ENCODE peak calls at places on chromosomes 16 and 17, in nine cellular contexts. R is uterus, A is tibial artery, F is fibroblast of lung, T is aorta, E is H9, H is prostate gland, Y is cardiac muscle cell, Z is ovary. I is an unnamed sample.
A peak's percentile ranks its signal among the peaks of the same experiment; 100 is the strongest.

GRCh38 chr16:52466998-52467397 is 79.9 kb downstream of the TOX3 start:
- DNase-seq in Y (no peak), Z (no peak), A (no peak), T (no peak), H (no peak), F (no peak), R (no peak), E (no peak), I (no peak)

GRCh38 chr17:3944485-3945388 is 19.5 kb downstream of the ATP2A3 start:
- DNase-seq in F (peak; percentile 41), T (no peak), E (peak; percentile 91), H (peak; percentile 54), R (peak; percentile 51), Y (peak; percentile 92), Z (peak; percentile 85), A (peak; percentile 49), I (peak; percentile 53)

GRCh38 chr16:280005-280421 is 378 bp upstream of the ARHGDIG start:
- DNase-seq in R (no peak), T (no peak), Z (no peak), E (no peak), Y (peak; percentile 52), A (no peak), H (no peak), F (no peak), I (no peak)

GRCh38 chr17:2087597-2088211 is 32.8 kb downstream of the HIC1 start:
- DNase-seq in T (peak; percentile 84), R (peak; percentile 61), H (no peak), Y (no peak), A (peak; percentile 62), E (no peak), Z (no peak), F (peak; percentile 63), I (no peak)

GRCh38 chr17:60750645-60751044 is 73.0 kb downstream of the BCAS3 start:
- DNase-seq in E (no peak), H (no peak), A (no peak), F (no peak), T (no peak), Y (no peak), R (no peak), Z (no peak), I (no peak)

GRCh38 chr16:1762879-1763520 is 8.3 kb downstream of the NME3 start:
- DNase-seq in H (no peak), Z (peak; percentile 37), E (peak; percentile 45), F (no peak), A (no peak), Y (no peak), R (no peak), T (no peak), I (peak; percentile 19)

GRCh38 chr17:48179071-48179945 is 71.7 kb downstream of the SNX11 start:
- DNase-seq in H (no peak), R (no peak), F (peak; percentile 68), Z (no peak), E (no peak), A (no peak), Y (no peak), T (no peak), I (no peak)

GRCh38 chr17:29686998-29687397 is 64.3 kb upstream of the CORO6 start:
- DNase-seq in H (no peak), Y (no peak), Z (no peak), T (no peak), F (no peak), A (peak; percentile 33), R (no peak), E (no peak), I (no peak)

GRCh38 chr17:37405955-37406634 is 541 bp downstream of the ACACA start:
- DNase-seq in F (peak; percentile 13), E (no peak), A (no peak), Y (no peak), Z (no peak), T (no peak), R (no peak), H (no peak), I (no peak)

GRCh38 chr16:56657555-56658430 is at the start of gene MT1F:
- DNase-seq in H (peak; percentile 96), R (peak; percentile 55), A (peak; percentile 73), Z (peak; percentile 61), E (peak; percentile 96), Y (peak; percentile 28), F (peak; percentile 7), T (peak; percentile 85), I (peak; percentile 73)

DNA sequence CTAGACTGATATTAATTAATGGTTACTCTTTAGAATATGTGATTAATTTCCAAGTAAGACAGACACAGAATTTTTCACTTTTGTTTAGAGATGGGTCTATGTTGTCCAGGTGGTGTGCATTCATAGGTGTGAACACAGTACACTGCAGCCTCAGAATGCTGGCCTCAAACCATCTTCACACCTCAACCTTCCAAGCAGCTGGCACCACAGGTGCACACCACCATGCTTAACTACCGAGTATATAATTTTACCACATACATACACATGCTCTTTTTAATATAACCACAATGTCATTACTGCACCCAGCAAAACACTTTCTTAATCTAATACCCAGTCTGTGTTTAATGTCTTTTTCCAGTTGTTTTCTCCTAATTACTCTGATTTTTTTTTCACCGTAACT is 23.9 kb downstream of the N4BP1 start:
- DNase-seq in H (no peak), R (no peak), F (no peak), A (no peak), T (no peak), Y (no peak), Z (no peak), E (no peak), I (no peak)
- H3K27ac ChIP-seq in H (no peak overlapping the region), R (no peak overlapping the region), F (no peak overlapping the region), A (no peak overlapping the region), T (no peak overlapping the region), Y (no peak overlapping the region), Z (no peak overlapping the region), E (no peak overlapping the region), I (no peak overlapping the region)

DNA sequence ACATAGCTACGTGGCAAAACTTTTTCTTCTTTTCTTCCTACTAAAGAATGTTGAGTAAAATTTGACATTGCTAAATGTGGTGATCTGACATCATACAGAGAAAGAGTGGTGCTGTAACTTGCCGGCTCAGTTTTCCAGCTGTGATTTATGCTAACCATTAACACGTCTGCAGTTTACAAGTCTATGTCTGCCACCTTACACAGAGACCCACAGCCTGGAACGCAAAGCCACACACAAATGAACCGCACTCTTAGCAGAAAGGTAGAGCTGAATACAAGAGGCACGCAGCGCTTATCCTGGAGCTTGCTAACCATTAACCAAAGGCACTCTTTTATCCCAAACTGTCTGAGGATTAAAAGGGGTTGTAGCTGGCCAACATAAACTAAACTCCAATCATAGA is 31.9 kb downstream of the CACNG1 start:
- DNase-seq in R (no peak), Z (no peak), A (no peak), F (no peak), T (no peak), Y (no peak), E (no peak), H (no peak), I (no peak)
- H3K27ac ChIP-seq in R (no peak overlapping the region), Z (no peak overlapping the region), A (no peak overlapping the region), F (no peak overlapping the region), T (no peak overlapping the region), Y (no peak overlapping the region), E (no peak overlapping the region), H (no peak overlapping the region), I (no peak overlapping the region)

DNA sequence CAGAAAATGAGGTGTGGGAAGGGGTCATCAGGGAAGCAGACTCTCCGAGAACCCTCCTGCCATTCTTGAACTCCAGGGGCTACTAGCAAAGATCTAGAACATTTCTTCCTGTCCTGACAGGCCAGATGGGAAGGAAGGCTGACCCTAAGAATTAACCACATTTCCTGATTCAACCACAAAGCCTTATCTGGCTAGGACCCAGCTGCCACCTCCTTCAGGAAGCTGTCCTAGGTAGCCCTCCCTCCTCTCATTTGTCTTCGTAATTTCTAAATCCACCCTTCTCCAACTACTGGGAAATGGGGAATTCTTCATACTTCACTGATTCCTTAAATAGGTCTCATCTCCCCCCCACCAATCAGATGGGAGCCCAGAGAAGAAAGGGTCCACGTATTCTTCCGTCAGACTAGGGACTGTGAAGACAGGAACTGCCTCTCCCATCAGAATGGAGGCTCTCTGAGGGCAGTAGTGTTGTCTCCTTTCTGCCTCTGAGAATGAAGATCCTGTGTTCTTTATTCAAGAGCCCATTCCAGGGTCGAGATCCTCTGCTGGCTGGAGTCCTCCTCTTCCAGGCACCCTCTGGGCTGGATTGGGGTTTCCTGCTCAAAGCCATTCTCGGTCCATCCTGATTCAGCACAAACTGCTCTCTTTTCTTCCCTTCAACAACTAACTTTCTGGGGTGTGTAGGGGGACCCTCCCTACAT is 2.1 kb downstream of the SAMD14 start:
- DNase-seq in R (no peak), A (no peak), E (no peak), T (no peak), Y (no peak), Z (no peak), H (no peak), F (peak; percentile 62), I (no peak)
- H3K27ac ChIP-seq in R (no peak overlapping the region), A (no peak overlapping the region), E (no peak overlapping the region), T (no peak overlapping the region), Y (no peak overlapping the region), Z (no peak overlapping the region), H (no peak overlapping the region), F (no peak overlapping the region), I (no peak overlapping the region)

DNA sequence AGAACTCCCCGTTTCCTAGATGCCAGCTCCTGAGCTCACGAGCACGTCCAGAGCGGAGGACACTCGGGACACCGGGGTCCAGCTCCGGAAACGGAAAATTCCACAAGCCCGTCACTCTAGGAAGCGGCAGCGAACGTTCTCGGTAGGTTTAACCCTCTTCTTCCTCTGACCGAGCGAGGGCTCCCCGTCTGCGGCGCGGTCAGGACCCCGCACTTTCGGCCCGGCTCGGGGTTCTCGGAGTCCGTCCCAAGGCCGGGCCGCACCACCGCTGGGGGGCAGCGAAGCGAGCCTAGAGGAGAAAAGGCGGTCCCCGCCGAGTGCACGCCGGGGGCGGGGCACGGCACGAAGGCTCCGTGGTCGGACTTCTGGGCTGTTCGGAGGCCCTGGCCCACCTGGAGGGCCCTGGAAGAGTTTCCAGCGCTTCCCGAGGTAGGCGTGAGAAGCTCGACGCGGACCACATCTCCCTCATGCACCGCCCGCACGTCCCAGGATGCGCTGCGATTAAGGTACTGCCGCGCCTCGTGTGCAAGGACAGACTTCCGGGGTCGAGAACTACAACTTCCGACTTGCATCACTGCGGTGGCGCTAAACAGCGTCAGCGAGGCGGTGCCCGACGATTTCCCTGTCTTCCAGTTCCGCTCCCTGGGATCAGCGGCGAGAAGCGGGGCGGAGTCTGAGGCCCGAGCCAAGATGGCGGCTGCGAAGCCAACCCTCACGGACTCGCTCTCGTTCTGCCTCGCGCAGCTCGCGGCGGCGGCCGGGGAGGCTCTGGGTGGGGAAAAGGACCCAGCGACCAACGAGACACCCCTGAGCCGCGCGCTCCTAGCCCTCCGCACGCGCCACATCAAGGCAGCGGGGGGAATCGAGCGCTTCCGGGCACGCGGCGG is at the start of gene ARMC5:
- DNase-seq in Y (peak; percentile 99), T (peak; percentile 99), H (peak; percentile 98), R (peak; percentile 98), E (peak; percentile 98), F (peak; percentile 98), Z (peak; percentile 98), A (peak; percentile 96), I (peak; percentile 97)
- H3K27ac ChIP-seq in Y (peak within 1 kb of the TSS; percentile 100), T (peak within 1 kb of the TSS; percentile 95), H (peak within 1 kb of the TSS; percentile 99), R (peak within 1 kb of the TSS; percentile 100), E (peak within 1 kb of the TSS; percentile 42), F (peak within 1 kb of the TSS; percentile 100), Z (peak within 1 kb of the TSS; percentile 97), A (peak within 1 kb of the TSS; percentile 99), I (peak within 1 kb of the TSS; percentile 99)

I was measured in left ventricle myocardium inferior.